ENCODE peak calls at places on chromosomes 6 and 20, in ten cellular contexts. V is glutamatergic neuron, S is heart left ventricle, R is osteocyte, A is cardiac fibroblast, Y is AG04450, Q is GM10248, X is cardiac muscle cell, K is activated B cell treated with CpG ODN at 0.5 μM for 24 hours, C is heart right ventricle. F is an unnamed sample.

GRCh38 chr6:2791124-2792050 is 26.2 kb downstream of the WRNIP1 start:
- DNase-seq in C (peak), R (no peak), K (no peak), V (peak), X (peak), S (peak), A (peak), Y (peak), Q (peak), F (peak)

GRCh38 chr6:101730954-101731353 is 337.4 kb downstream of the GRIK2 start:
- DNase-seq in A (peak), Y (no peak), Q (no peak), V (no peak), K (no peak), X (no peak), S (no peak), R (no peak), C (no peak), F (peak)

GRCh38 chr6:47477497-47478232 is at the start of gene CD2AP:
- DNase-seq in Q (peak), S (peak), A (peak), V (peak), C (peak), K (peak), R (peak), X (peak), Y (peak), F (peak)

GRCh38 chr20:32686530-32687179 is 12.9 kb upstream of the C20orf203 start:
- DNase-seq in A (no peak), S (no peak), V (no peak), Q (no peak), K (no peak), C (no peak), X (no peak), Y (no peak), R (no peak), F (no peak)

GRCh38 chr20:23475395-23475794 is 15.5 kb upstream of the CST8 start:
- DNase-seq in R (no peak), Y (no peak), A (no peak), K (no peak), C (no peak), V (no peak), S (no peak), X (no peak), Q (no peak), F (no peak)

GRCh38 chr6:33589723-33590530 is 9.9 kb upstream of the BAK1 start:
- DNase-seq in R (no peak), S (peak), Y (peak), V (peak), A (peak), C (no peak), X (peak), K (peak), Q (peak), F (peak)

GRCh38 chr6:80544500-80545055 is 438.1 kb downstream of the BCKDHB start:
- DNase-seq in R (no peak), K (no peak), Y (no peak), Q (no peak), V (no peak), S (no peak), C (no peak), X (no peak), A (peak), F (no peak)

GRCh38 chr20:57390604-57391438 is at the start of gene RBM38:
- DNase-seq in V (peak), S (peak), C (peak), Q (peak), R (no peak), A (peak), K (peak), Y (peak), X (peak), F (peak)

GRCh38 chr6:27678449-27678848 is 205.5 kb upstream of the ZNF184 start:
- DNase-seq in A (no peak), K (no peak), V (no peak), Q (no peak), S (no peak), X (no peak), C (no peak), Y (no peak), R (no peak), F (no peak)

GRCh38 chr6:160248538-160248937 is 10.1 kb downstream of the SLC22A2 start:
- DNase-seq in X (no peak), A (peak), S (no peak), Y (no peak), C (no peak), V (no peak), K (no peak), R (no peak), Q (no peak), F (no peak)

GRCh38 chr6:143774347-143774746 is 68.8 kb upstream of the LTV1 start:
- DNase-seq in Q (no peak), R (no peak), X (no peak), V (no peak), A (no peak), C (no peak), Y (no peak), S (no peak), K (no peak), F (no peak)

GRCh38 chr6:157281570-157281969 is 41.7 kb downstream of the TMEM242 start:
- DNase-seq in V (no peak), A (no peak), Y (no peak), C (no peak), R (peak), K (no peak), Q (no peak), X (no peak), S (peak), F (no peak)
- TF ChIP-seq CTCF in V (no peak), A (peak), Y (peak), C (peak), R (peak), K (no peak), Q (no peak), X (peak), S (no peak), F (peak)

GRCh38 chr6:45668705-45669104 is 291.0 kb upstream of the SUPT3H start:
- DNase-seq in Q (no peak), S (no peak), C (no peak), Y (no peak), K (no peak), X (no peak), V (no peak), R (peak), A (no peak), F (no peak)
- TF ChIP-seq CTCF in Q (no peak), S (no peak), C (no peak), Y (no peak), K (no peak), X (no peak), V (no peak), R (no peak), A (no peak), F (no peak)

DNA sequence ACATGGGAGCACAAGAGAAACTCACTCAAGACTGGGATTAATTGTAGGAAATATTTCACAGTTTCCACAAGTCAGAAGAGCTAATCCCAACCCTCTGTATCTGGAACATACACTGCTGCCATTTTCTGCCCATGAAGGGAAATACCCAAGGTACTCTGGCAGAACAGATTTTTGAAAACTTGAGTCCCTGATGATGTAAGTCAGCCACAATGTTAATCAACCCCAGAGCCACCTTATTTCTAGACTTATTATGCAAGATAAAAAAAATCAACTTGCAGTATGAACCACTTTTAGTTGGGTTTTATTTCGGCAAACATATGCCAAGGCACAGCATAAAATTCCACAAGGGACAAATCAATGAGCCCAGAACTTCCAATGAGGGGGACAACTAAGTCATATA is 141.5 kb downstream of the LY86 start:
- DNase-seq in Y (no peak), A (no peak), C (no peak), X (no peak), R (no peak), V (no peak), K (no peak), Q (no peak), S (no peak), F (no peak)
- TF ChIP-seq CTCF in Y (no peak), A (no peak), C (no peak), X (no peak), R (no peak), V (no peak), K (no peak), Q (no peak), S (no peak), F (no peak)

GRCh38 chr6:65927141-65927540 is 220.1 kb upstream of the EYS start:
- DNase-seq in X (no peak), V (no peak), C (no peak), K (no peak), S (no peak), Y (no peak), Q (no peak), A (no peak), R (no peak), F (no peak)
- TF ChIP-seq CTCF in X (no peak), V (no peak), C (no peak), K (no peak), S (no peak), Y (no peak), Q (no peak), A (no peak), R (no peak), F (no peak)

GRCh38 chr6:155341130-155341828 is 27.0 kb upstream of the TFB1M start:
- DNase-seq in Y (no peak), V (no peak), R (no peak), S (no peak), C (no peak), Q (no peak), K (no peak), X (no peak), A (peak), F (peak)

GRCh38 chr6:155335265-155335664 is 21.0 kb upstream of the TFB1M start:
- DNase-seq in R (no peak), Y (no peak), X (no peak), Q (no peak), K (no peak), V (no peak), A (no peak), C (no peak), S (no peak), F (no peak)

GRCh38 chr6:155344341-155345006 is 30.2 kb upstream of the TFB1M start:
- DNase-seq in V (no peak), S (no peak), K (no peak), Y (no peak), X (no peak), A (no peak), R (no peak), C (no peak), Q (no peak), F (no peak)

DNA sequence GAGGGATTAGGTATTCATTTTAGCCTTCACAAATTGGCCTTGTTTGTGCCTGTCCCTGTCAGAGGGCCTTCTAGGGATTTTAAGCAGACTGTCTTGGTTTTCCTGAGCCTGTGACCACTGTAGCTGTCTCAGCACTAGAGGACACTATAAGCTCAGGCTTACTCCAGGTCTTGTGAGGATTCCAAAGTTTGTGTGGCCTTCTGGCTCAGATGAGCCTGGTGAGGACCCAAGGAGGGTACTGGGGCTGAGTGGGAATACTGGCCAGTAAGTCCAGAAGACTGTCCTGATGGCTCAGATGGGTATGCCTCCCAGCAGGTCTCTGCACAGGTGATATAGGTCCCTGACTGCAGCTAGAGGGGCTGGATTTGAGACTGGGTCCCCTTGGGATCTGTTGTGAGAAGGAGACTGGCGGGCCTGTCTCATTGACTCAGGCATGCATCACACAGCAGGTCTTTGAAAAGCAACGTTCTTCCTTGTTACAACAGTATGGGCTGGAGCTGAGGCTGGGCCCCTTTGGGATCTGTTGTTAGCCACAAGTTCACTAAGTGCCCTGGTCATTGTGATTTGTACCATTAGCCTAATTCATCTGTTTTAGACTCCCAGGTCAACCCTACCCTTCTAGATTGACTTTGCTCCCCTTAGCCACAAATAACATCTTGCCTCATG is 26.3 kb upstream of the TFB1M start:
- DNase-seq in R (no peak), C (no peak), Q (no peak), Y (peak), S (no peak), V (no peak), X (no peak), K (no peak), A (peak), F (peak)
- TF ChIP-seq CTCF in R (no peak), C (no peak), Q (no peak), Y (peak), S (no peak), V (no peak), X (peak), K (no peak), A (peak), F (peak)

GRCh38 chr6:124793406-124793805 is 168.8 kb upstream of the RNF217 start:
- DNase-seq in X (no peak), S (no peak), Y (no peak), Q (no peak), R (no peak), V (no peak), A (no peak), K (no peak), C (no peak), F (no peak)
- TF ChIP-seq CTCF in X (no peak), S (no peak), Y (no peak), Q (no peak), R (peak), V (no peak), A (no peak), K (no peak), C (no peak), F (no peak)

GRCh38 chr6:113856011-113856551 is 1.1 kb upstream of the MARCKS start:
- DNase-seq in A (peak), V (peak), R (no peak), Q (peak), S (no peak), K (no peak), Y (no peak), C (peak), X (peak), F (peak)

GRCh38 chr6:113856571-113857564 is at the start of gene MARCKS:
- DNase-seq in S (peak), Y (peak), C (peak), X (peak), R (peak), Q (peak), V (peak), K (peak), A (peak), F (peak)

GRCh38 chr6:113855500-113856010 is 1.6 kb upstream of the MARCKS start:
- DNase-seq in C (peak), A (peak), Y (no peak), K (peak), V (peak), R (no peak), S (no peak), Q (peak), X (peak), F (peak)

GRCh38 chr6:113853252-113853651 is 3.9 kb upstream of the MARCKS start:
- DNase-seq in V (no peak), R (no peak), Y (no peak), X (no peak), C (no peak), Q (no peak), K (no peak), S (no peak), A (no peak), F (no peak)

GRCh38 chr6:113854531-113855499 is 2.3 kb upstream of the MARCKS start:
- DNase-seq in Q (peak), S (peak), C (peak), R (peak), A (peak), X (peak), V (peak), K (peak), Y (peak), F (peak)
- TF ChIP-seq CTCF in Q (peak), S (peak), C (peak), R (peak), A (no peak), X (peak), V (no peak), K (no peak), Y (no peak), F (peak)

F was measured in astrocyte of the spinal cord.